ENCODE peak calls at places on chromosomes 13 and 19, in four cellular contexts. U, R, E and Z are unnamed samples. For H3K27me3, the result is how much of the 10 kb centered on the place peaks cover.

GRCh38 chr13:108682714-108683113 is 53.3 kb downstream of the MYO16 start:
- DNase-seq in U (no peak), R (no peak), E (no peak), Z (no peak)

GRCh38 chr19:35721374-35721773 is 3.6 kb downstream of the KMT2B start:
- DNase-seq in U (no peak), R (no peak), E (no peak), Z (no peak)

GRCh38 chr13:99124695-99125334 is 75.8 kb upstream of the UBAC2 start:
- DNase-seq in U (no peak), R (no peak), E (no peak), Z (no peak)

GRCh38 chr19:10510301-10510802 is 6.9 kb downstream of the S1PR5 start:
- DNase-seq in U (no peak), R (peak), E (no peak), Z (no peak)

GRCh38 chr13:66659291-66660012 is 570.7 kb downstream of the PCDH9 start:
- DNase-seq in U (no peak), R (no peak), E (no peak), Z (no peak)

GRCh38 chr19:45173816-45174215 is 4.2 kb downstream of the TRAPPC6A start:
- DNase-seq in U (peak), R (no peak), E (no peak), Z (no peak)

GRCh38 chr19:2166741-2167738 is 3.3 kb downstream of the DOT1L start:
- DNase-seq in U (peak), R (no peak), E (peak), Z (peak)

GRCh38 chr13:41652735-41653361 is 195.5 kb downstream of the RGCC start:
- DNase-seq in U (no peak), R (peak), E (no peak), Z (no peak)

GRCh38 chr13:40916207-40916998 is 102.7 kb downstream of the ELF1 start:
- DNase-seq in U (no peak), R (no peak), E (no peak), Z (no peak)

GRCh38 chr19:36139473-36140288 is at the start of gene CAPNS1:
- DNase-seq in U (peak), R (peak), E (peak), Z (peak)

GRCh38 chr19:44796701-44797115 is 12.2 kb upstream of the BCAM start:
- DNase-seq in U (no peak), R (peak), E (peak), Z (no peak)

GRCh38 chr19:48190288-48191284 is 20.1 kb downstream of the ZSWIM9 start:
- DNase-seq in U (peak), R (peak), E (no peak), Z (no peak)

GRCh38 chr13:33264620-33264978 is 21.0 kb downstream of the STARD13 start:
- DNase-seq in U (peak), R (no peak), E (peak), Z (peak)
- H3K27ac ChIP-seq in U (no peak), R (no peak), E (no peak), Z (peak)

GRCh38 chr13:109729031-109729870 is 57.1 kb downstream of the IRS2 start:
- DNase-seq in U (no peak), R (peak), E (no peak), Z (no peak)
- H3K27me3 ChIP-seq in U (under half), R (under half), E (under half), Z (under half)

GRCh38 chr19:870314-870713 is 10.8 kb downstream of the CFD start:
- DNase-seq in U (no peak), R (no peak), E (no peak), Z (no peak)

GRCh38 chr19:873084-874019 is 13.9 kb downstream of the CFD start:
- DNase-seq in U (no peak), R (peak), E (no peak), Z (peak)

GRCh38 chr19:870963-871401 is 11.5 kb downstream of the CFD start:
- DNase-seq in U (no peak), R (no peak), E (no peak), Z (no peak)

GRCh38 chr19:872266-872951 is 12.9 kb downstream of the CFD start:
- DNase-seq in U (peak), R (peak), E (peak), Z (peak)

GRCh38 chr19:871446-872265 is 12.2 kb downstream of the CFD start:
- DNase-seq in U (peak), R (peak), E (no peak), Z (no peak)
- H3K4me3 ChIP-seq in U (no peak), R (no peak), E (no peak), Z (peak)

GRCh38 chr19:13459351-13459750 is 46.9 kb downstream of the CACNA1A start:
- DNase-seq in U (no peak), R (no peak), E (no peak), Z (no peak)

GRCh38 chr19:13463296-13463695 is 43.0 kb downstream of the CACNA1A start:
- DNase-seq in U (no peak), R (peak), E (no peak), Z (no peak)

GRCh38 chr19:13461536-13461935 is 44.7 kb downstream of the CACNA1A start:
- DNase-seq in U (no peak), R (no peak), E (no peak), Z (no peak)

GRCh38 chr19:13460045-13460444 is 46.2 kb downstream of the CACNA1A start:
- DNase-seq in U (no peak), R (no peak), E (no peak), Z (no peak)
- H3K27ac ChIP-seq in U (no peak), R (no peak), E (no peak), Z (no peak)

GRCh38 chr19:1000095-1000494 is at the start of gene GRIN3B:
- DNase-seq in U (no peak), R (peak), E (peak), Z (peak)

GRCh38 chr19:1001538-1002166 is 1.4 kb downstream of the GRIN3B start:
- DNase-seq in U (no peak), R (peak), E (no peak), Z (peak)

GRCh38 chr19:999379-999719 is 870 bp upstream of the GRIN3B start:
- DNase-seq in U (no peak), R (no peak), E (no peak), Z (no peak)

GRCh38 chr19:1002600-1002999 is 2.4 kb downstream of the GRIN3B start:
- DNase-seq in U (no peak), R (no peak), E (no peak), Z (no peak)

DNA sequence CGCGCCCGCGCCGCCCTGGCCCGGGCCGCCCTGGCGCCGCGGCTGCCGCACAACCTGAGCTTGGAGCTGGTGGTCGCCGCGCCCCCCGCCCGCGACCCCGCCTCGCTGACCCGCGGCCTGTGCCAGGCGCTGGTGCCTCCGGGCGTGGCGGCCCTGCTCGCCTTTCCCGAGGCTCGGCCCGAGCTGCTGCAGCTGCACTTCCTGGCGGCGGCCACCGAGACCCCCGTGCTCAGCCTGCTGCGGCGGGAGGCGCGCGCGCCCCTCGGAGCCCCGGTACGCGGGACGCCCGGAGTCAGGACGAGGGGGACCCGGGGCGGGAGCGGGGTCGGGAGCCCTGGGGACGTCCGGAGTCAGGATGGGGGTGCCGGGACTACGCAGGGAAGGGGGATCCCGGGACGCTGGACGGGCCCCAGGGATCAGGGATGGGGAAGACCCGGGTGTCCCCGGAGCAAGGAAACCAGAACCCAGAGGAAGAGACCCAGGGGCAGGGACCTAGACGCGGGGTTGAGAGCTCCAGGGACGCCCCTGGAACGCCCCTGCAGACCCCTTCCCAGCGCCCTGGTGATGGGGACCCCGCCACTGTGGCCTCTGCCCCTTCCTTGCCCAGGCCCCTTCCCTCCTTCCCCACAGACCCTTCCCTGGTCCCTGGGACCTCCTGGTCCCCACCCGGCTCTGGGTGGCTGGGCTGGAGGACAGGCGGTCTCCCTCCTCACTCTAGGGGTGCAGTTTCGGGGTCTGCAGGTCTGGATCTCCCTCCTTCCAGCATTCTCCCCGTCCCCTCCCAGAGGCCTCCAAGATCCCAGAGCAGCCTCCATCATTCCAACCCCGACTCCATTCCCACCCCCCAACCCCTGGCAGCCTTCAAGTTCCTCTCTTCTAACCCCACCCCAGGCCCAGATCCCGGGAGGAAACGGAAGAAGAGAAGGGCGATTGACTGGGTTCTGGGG is 645 bp downstream of the GRIN3B start:
- DNase-seq in U (no peak), R (no peak), E (no peak), Z (no peak)
- H3K27me3 ChIP-seq in U (under half), R (under half), E (under half), Z (under half)

GRCh38 chr19:861099-861755 is 1.8 kb downstream of the CFD start:
- DNase-seq in U (no peak), R (no peak), E (no peak), Z (no peak)
- H3K4me3 ChIP-seq in U (peak), R (no peak), E (peak), Z (peak)

DNA sequence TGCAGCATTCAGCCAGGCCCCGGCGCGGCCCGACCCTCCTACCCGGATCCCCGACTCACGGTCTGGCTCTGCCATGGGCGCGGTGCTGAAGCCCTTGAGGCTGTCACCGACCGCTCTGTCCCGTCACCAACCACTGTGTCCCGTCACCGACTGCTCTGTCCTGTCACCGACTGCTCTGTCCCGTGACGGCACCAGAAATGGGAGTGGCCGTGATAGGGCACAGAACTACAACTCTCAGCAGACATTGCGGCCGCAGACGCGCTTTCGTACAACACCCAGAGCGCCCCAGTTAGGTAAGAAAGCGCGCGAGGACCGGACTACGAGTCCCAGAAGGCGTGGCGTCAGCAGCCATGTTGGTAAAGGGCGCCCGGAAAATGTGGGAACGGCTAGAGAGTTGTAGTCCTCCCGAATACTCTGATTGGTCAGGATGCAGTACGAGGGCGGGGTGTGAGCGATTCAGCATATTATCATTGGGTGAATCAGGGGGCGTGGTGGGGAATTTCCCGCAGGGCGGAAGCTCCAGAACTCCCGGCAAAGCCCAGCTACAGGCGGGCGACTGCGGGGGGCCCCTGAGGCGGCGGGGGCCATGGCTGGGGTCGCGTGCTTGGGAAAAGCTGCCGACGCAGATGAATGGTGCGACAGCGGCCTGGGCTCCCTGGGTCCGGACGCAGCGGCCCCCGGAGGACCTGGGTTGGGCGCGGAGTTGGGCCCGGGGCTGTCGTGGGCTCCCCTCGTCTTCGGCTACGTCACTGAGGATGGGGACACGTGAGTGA is at the start of the genes NFKBIB and SIRT2:
- DNase-seq in U (peak), R (peak), E (peak), Z (peak)
- H3K27ac ChIP-seq in U (peak), R (peak), E (peak), Z (peak)